ENCODE peak calls at places on chromosome 19, in nine cellular contexts. K is psoas muscle, Q is cardiac fibroblast, M is gastrocnemius medialis, G is lung, U is IMR-90, H is adrenal gland, T is heart right ventricle, A is fibroblast of pulmonary artery. J is an unnamed sample.

GRCh38 chr19:46133101-46133627 is 8.7 kb upstream of the IGFL3 start:
- DNase-seq in K (no peak), Q (peak; percentile 89), M (peak; percentile 18), G (no peak), U (peak; percentile 97), H (peak; percentile 32), T (no peak), A (peak; percentile 98), J (no peak)

GRCh38 chr19:2727640-2727944 is 6.4 kb upstream of the DIRAS1 start:
- DNase-seq in K (no peak), Q (no peak), M (no peak), G (no peak), U (no peak), H (no peak), T (no peak), A (no peak), J (no peak)

GRCh38 chr19:33906578-33907335 is 110.1 kb downstream of the KCTD15 start:
- DNase-seq in K (peak; percentile 20), Q (peak; percentile 15), M (no peak), G (no peak), U (peak; percentile 2), H (no peak), T (peak; percentile 31), A (peak; percentile 46), J (no peak)

GRCh38 chr19:40320558-40320935 is 27.6 kb downstream of the C19orf47 start:
- DNase-seq in K (no peak), Q (no peak), M (no peak), G (no peak), U (no peak), H (no peak), T (no peak), A (no peak), J (no peak)

GRCh38 chr19:18738961-18739690 is 52.0 kb downstream of the COMP start:
- DNase-seq in K (no peak), Q (no peak), M (no peak), G (no peak), U (no peak), H (no peak), T (no peak), A (no peak), J (no peak)

GRCh38 chr19:56839665-56840451 is 668 bp downstream of the PEG3 start:
- DNase-seq in K (peak; percentile 93), Q (peak; percentile 94), M (peak; percentile 83), G (peak; percentile 86), U (no peak), H (peak; percentile 98), T (peak; percentile 90), A (peak; percentile 70), J (peak; percentile 97)

GRCh38 chr19:49653466-49653806 is 11.4 kb downstream of the SCAF1 start:
- DNase-seq in K (no peak), Q (no peak), M (no peak), G (no peak), U (no peak), H (no peak), T (no peak), A (no peak), J (no peak)

GRCh38 chr19:49641688-49642487 is at the start of gene SCAF1:
- DNase-seq in K (peak; percentile 100), Q (peak; percentile 100), M (peak; percentile 100), G (peak; percentile 99), U (peak; percentile 99), H (peak; percentile 99), T (peak; percentile 99), A (peak; percentile 100), J (peak; percentile 99)

GRCh38 chr19:50238043-50238442 is 34.6 kb downstream of the MYH14 start:
- DNase-seq in K (no peak), Q (no peak), M (peak; percentile 41), G (no peak), U (no peak), H (no peak), T (peak; percentile 36), A (no peak), J (no peak)

GRCh38 chr19:38705197-38706019 is 38.9 kb downstream of the CAPN12 start:
- DNase-seq in K (no peak), Q (no peak), M (no peak), G (no peak), U (no peak), H (no peak), T (peak; percentile 67), A (no peak), J (no peak)

GRCh38 chr19:44758596-44758995 is 10.1 kb downstream of the BCL3 start:
- DNase-seq in K (no peak), Q (peak; percentile 59), M (no peak), G (no peak), U (no peak), H (no peak), T (no peak), A (no peak), J (no peak)
- H3K4me3 ChIP-seq in K (peak overlapping the region; percentile 64), Q (peak overlapping the region; percentile 55), M (peak overlapping the region; percentile 50), G (no peak overlapping the region), U (no peak overlapping the region), H (no peak overlapping the region), T (peak overlapping the region; percentile 38), A (peak overlapping the region; percentile 47), J (peak overlapping the region; percentile 59)

GRCh38 chr19:4516199-4516938 is 1.9 kb downstream of the PLIN4 start:
- DNase-seq in K (peak; percentile 57), Q (no peak), M (peak; percentile 90), G (no peak), U (no peak), H (no peak), T (no peak), A (no peak), J (no peak)
- H3K4me3 ChIP-seq in K (peak overlapping the region; percentile 62), Q (no peak overlapping the region), M (peak overlapping the region; percentile 61), G (no peak overlapping the region), U (no peak overlapping the region), H (no peak overlapping the region), T (peak overlapping the region; percentile 45), A (no peak overlapping the region), J (no peak overlapping the region)

DNA sequence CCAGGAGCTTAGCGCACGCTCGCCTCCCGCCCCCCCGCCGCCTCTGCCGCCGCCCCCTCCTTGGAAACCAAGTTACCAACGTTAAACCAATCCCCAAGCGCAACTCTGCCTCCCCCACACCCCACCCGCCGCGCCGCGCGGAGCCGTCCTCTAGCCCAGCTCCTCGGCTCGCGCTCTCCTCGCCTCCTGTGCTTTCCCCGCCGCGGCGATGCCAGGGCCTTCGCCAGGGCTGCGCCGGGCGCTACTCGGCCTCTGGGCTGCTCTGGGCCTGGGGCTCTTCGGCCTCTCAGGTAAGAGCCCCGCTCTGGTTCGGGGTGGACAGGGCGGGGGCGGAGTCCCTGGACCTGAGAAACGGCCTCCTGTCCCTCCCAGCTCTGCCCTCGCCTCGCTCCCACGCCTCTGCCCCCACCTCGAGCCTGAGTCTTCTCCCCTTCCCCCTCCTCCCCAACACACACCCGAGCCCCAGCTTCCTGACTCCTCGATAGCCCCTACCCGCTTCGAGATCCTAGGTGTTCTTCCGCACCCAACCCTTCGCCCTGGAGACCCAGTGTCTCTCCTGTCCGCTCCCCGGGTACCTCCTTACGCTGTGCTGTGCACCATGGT is at the start of gene ICAM5:
- DNase-seq in K (no peak), Q (no peak), M (no peak), G (no peak), U (peak; percentile 42), H (no peak), T (no peak), A (no peak), J (no peak)
- H3K4me3 ChIP-seq in K (peak within 1 kb of the TSS; percentile 64), Q (peak within 1 kb of the TSS; percentile 47), M (peak within 1 kb of the TSS; percentile 45), G (no peak within 1 kb of the TSS), U (peak within 1 kb of the TSS; percentile 77), H (no peak within 1 kb of the TSS), T (peak within 1 kb of the TSS; percentile 32), A (peak within 1 kb of the TSS; percentile 54), J (peak within 1 kb of the TSS; percentile 43)

GRCh38 chr19:7673995-7674667 is 2.8 kb upstream of the MCEMP1 start:
- DNase-seq in K (peak; percentile 63), Q (peak; percentile 60), M (peak; percentile 42), G (peak; percentile 80), U (peak; percentile 45), H (peak; percentile 51), T (peak; percentile 64), A (peak; percentile 55), J (peak; percentile 72)
- H3K4me3 ChIP-seq in K (no peak overlapping the region), Q (no peak overlapping the region), M (no peak overlapping the region), G (no peak overlapping the region), U (no peak overlapping the region), H (no peak overlapping the region), T (no peak overlapping the region), A (no peak overlapping the region), J (no peak overlapping the region)

GRCh38 chr19:11378319-11379189 is 4.1 kb downstream of the SWSAP1 start:
- DNase-seq in K (no peak), Q (peak; percentile 48), M (no peak), G (no peak), U (peak; percentile 89), H (peak; percentile 68), T (peak; percentile 56), A (peak; percentile 66), J (no peak)

GRCh38 chr19:11377756-11378155 is 3.3 kb downstream of the SWSAP1 start:
- DNase-seq in K (no peak), Q (no peak), M (no peak), G (no peak), U (peak; percentile 37), H (no peak), T (no peak), A (no peak), J (no peak)

GRCh38 chr19:11380653-11381534 is 3.2 kb downstream of the EPOR start:
- DNase-seq in K (peak; percentile 95), Q (peak; percentile 95), M (peak; percentile 97), G (peak; percentile 96), U (peak; percentile 93), H (peak; percentile 95), T (peak; percentile 93), A (peak; percentile 95), J (peak; percentile 97)

GRCh38 chr19:11381535-11382369 is 2.4 kb downstream of the EPOR start:
- DNase-seq in K (peak; percentile 73), Q (peak; percentile 84), M (no peak), G (peak; percentile 55), U (peak; percentile 88), H (peak; percentile 93), T (peak; percentile 79), A (peak; percentile 87), J (peak; percentile 59)

GRCh38 chr19:11379857-11380350 is 4.2 kb downstream of the EPOR start:
- DNase-seq in K (no peak), Q (no peak), M (no peak), G (no peak), U (no peak), H (no peak), T (no peak), A (no peak), J (no peak)
- H3K4me3 ChIP-seq in K (peak overlapping the region; percentile 74), Q (no peak overlapping the region), M (peak overlapping the region; percentile 77), G (no peak overlapping the region), U (no peak overlapping the region), H (no peak overlapping the region), T (no peak overlapping the region), A (no peak overlapping the region), J (no peak overlapping the region)